ENCODE peak calls at places on chromosome 4, in five cellular contexts. W, S, L, A and N are unnamed samples.

GRCh38 chr4:137468836-137469235 is 63.5 kb downstream of the PCDH18 start:
- DNase-seq in L (no peak), A (no peak), W (no peak), S (no peak), N (no peak)

GRCh38 chr4:2060578-2061207 is 1.6 kb downstream of the NAT8L start:
- DNase-seq in W (no peak), A (no peak), L (no peak), S (no peak), N (no peak)

GRCh38 chr4:42965326-42965725 is 72.8 kb downstream of the GRXCR1 start:
- DNase-seq in A (no peak), W (no peak), S (peak; percentile 34), L (no peak), N (no peak)

GRCh38 chr4:159312236-159312635 is 209.4 kb downstream of the RAPGEF2 start:
- DNase-seq in W (no peak), A (no peak), L (no peak), S (peak; percentile 32), N (no peak)

GRCh38 chr4:39051454-39051853 is 10.6 kb upstream of the KLHL5 start:
- DNase-seq in A (no peak), L (no peak), S (no peak), W (no peak), N (no peak)

GRCh38 chr4:158580064-158580463 is 58.4 kb downstream of the RXFP1 start:
- DNase-seq in S (no peak), A (no peak), W (no peak), L (no peak), N (no peak)

GRCh38 chr4:88533937-88534750 is 10.6 kb upstream of the PYURF start:
- DNase-seq in A (no peak), S (no peak), L (no peak), W (peak; percentile 96), N (no peak)

GRCh38 chr4:184382189-184382846 is 92.0 kb downstream of the IRF2 start:
- DNase-seq in L (no peak), S (no peak), A (no peak), W (peak; percentile 44), N (no peak)

GRCh38 chr4:107780665-107781064 is 44.1 kb upstream of the SGMS2 start:
- DNase-seq in L (peak; percentile 23), S (peak; percentile 55), W (peak; percentile 48), A (peak; percentile 20), N (no peak)

GRCh38 chr4:4990857-4991540 is 28.3 kb downstream of the CYTL1 start:
- DNase-seq in W (peak; percentile 66), S (no peak), A (peak; percentile 37), L (no peak), N (no peak)

GRCh38 chr4:132316738-132317137 is 832.4 kb upstream of the PCDH10 start:
- DNase-seq in W (no peak), L (no peak), A (no peak), S (no peak), N (no peak)

GRCh38 chr4:38950734-38951133 is 81.5 kb downstream of the TMEM156 start:
- DNase-seq in A (no peak), L (no peak), W (no peak), S (no peak), N (no peak)

GRCh38 chr4:79049840-79050520 is 110.7 kb upstream of the PAQR3 start:
- DNase-seq in S (no peak), A (no peak), L (no peak), W (no peak), N (no peak)

GRCh38 chr4:73891739-73892405 is 22.7 kb downstream of the CXCL1 start:
- DNase-seq in W (peak; percentile 81), S (no peak), L (no peak), A (no peak), N (no peak)

GRCh38 chr4:89253306-89253705 is 54.3 kb downstream of the GPRIN3 start:
- DNase-seq in A (no peak), L (no peak), W (no peak), S (no peak), N (no peak)

GRCh38 chr4:48642421-48643144 is 137.5 kb downstream of the FRYL start:
- DNase-seq in W (peak; percentile 52), A (no peak), L (no peak), S (no peak), N (no peak)

GRCh38 chr4:119136541-119136940 is 909 bp downstream of the MYOZ2 start:
- DNase-seq in W (peak; percentile 91), S (peak; percentile 22), A (no peak), L (no peak), N (no peak)

GRCh38 chr4:169249214-169249973 is 21.4 kb downstream of the SH3RF1 start:
- DNase-seq in A (no peak), W (no peak), S (peak; percentile 58), L (no peak), N (no peak)

GRCh38 chr4:156638332-156638731 is 333.3 kb downstream of the PDGFC start:
- DNase-seq in W (peak; percentile 32), A (no peak), L (no peak), S (no peak), N (no peak)